ENCODE peak calls at places on chromosome 17, in ten cellular contexts. P, S, Z, E, T, D, L, U, H and W are unnamed samples.

GRCh38 chr17:44203731-44204452 is 4.2 kb upstream of the ATXN7L3 start:
- DNase-seq in P (peak; percentile 19), S (peak; percentile 75), Z (no peak), E (peak; percentile 40), T (no peak), D (peak; percentile 31), L (peak; percentile 73), U (no peak), H (peak; percentile 46), W (peak; percentile 48)

GRCh38 chr17:78806451-78806850 is 24.4 kb upstream of the CYTH1 start:
- DNase-seq in P (no peak), S (no peak), Z (no peak), E (no peak), T (no peak), D (no peak), L (peak; percentile 84), U (no peak), H (no peak), W (no peak)

GRCh38 chr17:44186307-44187130 is at the start of gene TMUB2:
- DNase-seq in P (peak; percentile 99), S (peak; percentile 100), Z (peak; percentile 99), E (peak; percentile 99), T (peak; percentile 95), D (peak; percentile 100), L (peak; percentile 100), U (peak; percentile 97), H (peak; percentile 100), W (peak; percentile 100)

GRCh38 chr17:12794919-12795517 is 5.7 kb downstream of the ARHGAP44 start:
- DNase-seq in P (no peak), S (no peak), Z (no peak), E (no peak), T (no peak), D (no peak), L (no peak), U (no peak), H (no peak), W (no peak)

GRCh38 chr17:75758131-75758905 is 6.7 kb downstream of the GALK1 start:
- DNase-seq in P (no peak), S (no peak), Z (no peak), E (no peak), T (no peak), D (no peak), L (no peak), U (no peak), H (no peak), W (no peak)

GRCh38 chr17:82963104-82963950 is 116.1 kb upstream of the METRNL start:
- DNase-seq in P (no peak), S (peak; percentile 86), Z (peak; percentile 66), E (peak; percentile 62), T (no peak), D (peak; percentile 77), L (peak; percentile 74), U (peak; percentile 26), H (no peak), W (peak; percentile 67)

GRCh38 chr17:55402374-55402773 is 19.3 kb downstream of the MMD start:
- DNase-seq in P (no peak), S (peak; percentile 25), Z (no peak), E (peak; percentile 25), T (no peak), D (peak; percentile 6), L (no peak), U (no peak), H (no peak), W (peak; percentile 20)

GRCh38 chr17:43553501-43554018 is 7.4 kb upstream of the ETV4 start:
- DNase-seq in P (no peak), S (no peak), Z (no peak), E (no peak), T (no peak), D (no peak), L (no peak), U (no peak), H (no peak), W (no peak)

GRCh38 chr17:27613425-27613824 is 17.6 kb upstream of the LGALS9 start:
- DNase-seq in P (no peak), S (no peak), Z (no peak), E (no peak), T (no peak), D (no peak), L (no peak), U (no peak), H (no peak), W (no peak)

GRCh38 chr17:40547079-40547784 is 18.0 kb downstream of the CCR7 start:
- DNase-seq in P (peak; percentile 92), S (no peak), Z (no peak), E (no peak), T (no peak), D (no peak), L (peak; percentile 75), U (no peak), H (no peak), W (no peak)

GRCh38 chr17:47879028-47879585 is 16.9 kb upstream of the SP2 start:
- DNase-seq in P (no peak), S (no peak), Z (no peak), E (peak; percentile 87), T (no peak), D (peak; percentile 78), L (no peak), U (no peak), H (no peak), W (no peak)

GRCh38 chr17:6546069-6546718 is 10.2 kb downstream of the PITPNM3 start:
- DNase-seq in P (no peak), S (peak; percentile 76), Z (peak; percentile 14), E (peak; percentile 86), T (no peak), D (peak; percentile 67), L (no peak), U (no peak), H (no peak), W (peak; percentile 34)

GRCh38 chr17:81348097-81349055 is 46.9 kb upstream of the BAHCC1 start:
- DNase-seq in P (no peak), S (no peak), Z (no peak), E (no peak), T (no peak), D (no peak), L (no peak), U (no peak), H (no peak), W (no peak)

GRCh38 chr17:57570740-57571344 is 174.3 kb downstream of the CCDC182 start:
- DNase-seq in P (no peak), S (no peak), Z (no peak), E (peak; percentile 25), T (no peak), D (no peak), L (no peak), U (no peak), H (no peak), W (no peak)

GRCh38 chr17:42039794-42040763 is 10.3 kb downstream of the C17orf113 start:
- DNase-seq in P (no peak), S (peak; percentile 22), Z (no peak), E (peak; percentile 10), T (no peak), D (no peak), L (no peak), U (no peak), H (no peak), W (no peak)

GRCh38 chr17:17151962-17152361 is 54.2 kb downstream of the PLD6 start:
- DNase-seq in P (no peak), S (peak; percentile 94), Z (peak; percentile 92), E (peak; percentile 96), T (peak; percentile 73), D (peak; percentile 96), L (peak; percentile 69), U (peak; percentile 51), H (no peak), W (peak; percentile 91)

GRCh38 chr17:66567234-66568170 is 265.1 kb downstream of the PRKCA start:
- DNase-seq in P (no peak), S (peak; percentile 91), Z (peak; percentile 62), E (peak; percentile 94), T (peak; percentile 84), D (peak; percentile 88), L (peak; percentile 90), U (peak; percentile 51), H (peak; percentile 75), W (peak; percentile 75)

GRCh38 chr17:38885728-38886642 is 16.1 kb downstream of the LASP1 start:
- DNase-seq in P (no peak), S (peak; percentile 46), Z (no peak), E (peak; percentile 60), T (no peak), D (peak; percentile 52), L (no peak), U (no peak), H (no peak), W (no peak)